ENCODE peak calls at places on chromosomes 11 and 22, in four cellular contexts. Y, R, W and U are unnamed samples.

GRCh38 chr11:3913921-3914320 is 58.5 kb downstream of the STIM1 start:
- DNase-seq in R (no peak), Y (no peak), W (no peak), U (no peak)

GRCh38 chr11:14369598-14369997 is 10.6 kb upstream of the RRAS2 start:
- DNase-seq in W (peak), R (no peak), Y (no peak), U (peak)

GRCh38 chr22:50532353-50532700 is 2.5 kb upstream of the TYMP start:
- DNase-seq in W (no peak), Y (no peak), R (no peak), U (no peak)

GRCh38 chr11:288328-289144 is at the start of gene PGGHG:
- DNase-seq in R (peak), Y (no peak), W (peak), U (no peak)

GRCh38 chr11:65700377-65700776 is 11.7 kb upstream of the KAT5 start:
- DNase-seq in W (no peak), R (no peak), Y (no peak), U (no peak)

GRCh38 chr11:17314232-17314547 is 37.4 kb upstream of the NCR3LG1 start:
- DNase-seq in W (no peak), R (no peak), Y (peak), U (no peak)

GRCh38 chr11:94815705-94816344 is 47.7 kb downstream of the AMOTL1 start:
- DNase-seq in W (no peak), Y (no peak), R (no peak), U (peak)

GRCh38 chr11:46392421-46393230 is 1.1 kb upstream of the CHRM4 start:
- DNase-seq in W (peak), R (peak), Y (peak), U (peak)

GRCh38 chr11:861105-861479 is 18.4 kb downstream of the TSPAN4 start:
- DNase-seq in Y (no peak), W (no peak), R (no peak), U (no peak)

GRCh38 chr11:57453543-57454177 is 6.7 kb upstream of the RTN4RL2 start:
- DNase-seq in W (no peak), R (no peak), Y (no peak), U (no peak)

GRCh38 chr11:46886211-46886610 is 32.1 kb downstream of the LRP4 start:
- DNase-seq in Y (no peak), W (no peak), R (no peak), U (no peak)

GRCh38 chr11:96254854-96255253 is 88.1 kb downstream of the MAML2 start:
- DNase-seq in W (no peak), R (no peak), Y (no peak), U (no peak)

GRCh38 chr11:65502852-65503603 is 4.2 kb downstream of the MALAT1 start:
- DNase-seq in R (no peak), Y (peak), W (no peak), U (peak)

GRCh38 chr22:41560095-41560487 is 719 bp upstream of the CSDC2 start:
- DNase-seq in W (no peak), R (no peak), Y (no peak), U (no peak)

GRCh38 chr22:45208993-45209838 is 31.5 kb downstream of the KIAA0930 start:
- DNase-seq in R (peak), W (peak), Y (peak), U (peak)

GRCh38 chr11:789951-790350 is at the start of gene CEND1:
- DNase-seq in W (peak), Y (peak), R (no peak), U (no peak)

GRCh38 chr22:41800348-41801146 is at the start of gene CCDC134:
- DNase-seq in R (peak), Y (peak), W (peak), U (peak)

GRCh38 chr11:43922974-43923326 is 19.5 kb upstream of the C11orf96 start:
- DNase-seq in Y (no peak), W (no peak), R (no peak), U (no peak)

GRCh38 chr22:32665676-32666075 is 135.8 kb upstream of the TIMP3 start:
- DNase-seq in Y (peak), R (no peak), W (no peak), U (no peak)

GRCh38 chr11:13031349-13031748 is 22.2 kb downstream of the RASSF10 start:
- DNase-seq in Y (no peak), R (no peak), W (no peak), U (no peak)

GRCh38 chr11:35303596-35304392 is 115.6 kb downstream of the SLC1A2 start:
- DNase-seq in R (no peak), Y (peak), W (no peak), U (no peak)

GRCh38 chr11:129315781-129316579 is 59.7 kb upstream of the BARX2 start:
- DNase-seq in W (peak), Y (no peak), R (peak), U (peak)

GRCh38 chr11:5700422-5701064 is 11.0 kb downstream of the TRIM22 start:
- DNase-seq in Y (no peak), W (no peak), R (no peak), U (no peak)

GRCh38 chr22:50224071-50224470 is 20.8 kb downstream of the TUBGCP6 start:
- DNase-seq in W (no peak), R (no peak), Y (no peak), U (no peak)

GRCh38 chr11:77087723-77088225 is 14.9 kb upstream of the OMP start:
- DNase-seq in Y (no peak), W (no peak), R (no peak), U (no peak)

GRCh38 chr11:57345555-57346151 is 7.5 kb downstream of the P2RX3 start:
- DNase-seq in R (peak), Y (peak), W (peak), U (peak)

GRCh38 chr11:130427581-130428211 is 713 bp downstream of the ADAMTS8 start:
- DNase-seq in W (peak), Y (no peak), R (peak), U (peak)

GRCh38 chr22:26466196-26466595 is 17.4 kb downstream of the HPS4 start:
- DNase-seq in Y (no peak), W (no peak), R (no peak), U (no peak)
- H3K56ac ChIP-seq in Y (no peak), W (no peak), R (no peak), U (no peak)

DNA sequence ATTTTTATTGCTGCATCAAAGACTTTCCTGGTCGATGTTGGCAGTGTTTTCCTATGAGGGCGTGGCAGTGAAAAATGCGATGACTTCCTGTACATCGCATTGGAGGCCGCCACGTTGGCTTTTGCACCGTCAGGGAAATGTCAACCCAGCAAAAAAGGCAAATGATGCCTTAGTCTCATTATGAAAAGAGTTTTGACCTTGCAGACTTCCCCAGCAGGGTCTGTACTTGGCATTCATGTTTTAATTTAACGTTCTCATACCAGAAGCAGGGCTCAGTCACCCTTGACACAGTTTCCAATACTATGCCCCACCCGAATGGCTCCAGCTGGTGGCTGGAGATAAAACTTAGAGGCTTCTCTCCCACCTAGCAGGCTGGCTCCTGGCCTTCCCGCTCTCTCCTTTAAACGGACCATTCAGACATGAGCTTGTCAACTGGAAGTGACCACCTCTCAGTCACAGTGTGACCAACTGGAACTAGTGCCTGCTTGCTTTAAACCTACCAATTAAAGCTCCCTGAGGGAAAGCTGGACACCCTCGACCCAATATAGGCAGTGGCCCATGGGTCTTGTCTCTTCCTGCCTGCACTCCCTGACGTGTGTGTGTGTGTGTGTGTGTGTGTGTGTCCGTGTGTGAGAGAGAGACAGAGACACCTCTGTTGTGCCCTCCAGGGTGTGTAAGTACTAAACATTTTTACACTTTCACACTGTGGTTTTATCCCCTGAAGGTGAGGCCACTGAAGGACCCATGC is 8.7 kb upstream of the GDPD5 start:
- DNase-seq in W (no peak), R (no peak), Y (no peak), U (no peak)
- H3K4me2 ChIP-seq in W (no peak), R (no peak), Y (no peak), U (no peak)

GRCh38 chr11:114179234-114179941 is 116.8 kb upstream of the NNMT start:
- DNase-seq in Y (no peak), R (no peak), W (no peak), U (no peak)
- H2BK15ac ChIP-seq in Y (no peak), R (no peak), W (no peak), U (no peak)

GRCh38 chr11:86804871-86805415 is 4.6 kb downstream of the PRSS23 start:
- DNase-seq in R (no peak), Y (no peak), W (no peak), U (no peak)
- H3K56ac ChIP-seq in R (no peak), Y (no peak), W (no peak), U (no peak)

GRCh38 chr11:48108231-48109045 is 108.2 kb upstream of the OR4B1 start:
- DNase-seq in W (peak), R (no peak), Y (no peak), U (no peak)

GRCh38 chr11:48107188-48107704 is 109.4 kb upstream of the OR4B1 start:
- DNase-seq in R (no peak), W (no peak), Y (peak), U (no peak)

GRCh38 chr11:48111941-48112340 is 104.7 kb upstream of the OR4B1 start:
- DNase-seq in R (no peak), Y (no peak), W (peak), U (no peak)

GRCh38 chr11:48109046-48109666 is 107.5 kb upstream of the OR4B1 start:
- DNase-seq in Y (peak), R (no peak), W (peak), U (peak)

DNA sequence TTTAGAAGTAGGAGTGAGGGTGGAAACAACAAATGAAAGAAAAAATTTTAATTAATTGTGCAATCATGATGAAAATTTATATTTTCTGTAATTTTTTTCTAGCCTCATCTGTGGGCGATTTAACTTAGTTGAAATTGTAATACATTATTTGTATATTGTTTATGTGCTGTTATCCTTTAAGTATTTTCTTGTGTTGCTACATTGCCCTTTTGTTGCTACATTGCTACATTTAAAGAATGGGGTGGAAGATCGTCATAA is 106.2 kb upstream of the OR4B1 start:
- DNase-seq in R (no peak), Y (no peak), W (no peak), U (no peak)
- H3K4me2 ChIP-seq in R (no peak), Y (no peak), W (no peak), U (no peak)

DNA sequence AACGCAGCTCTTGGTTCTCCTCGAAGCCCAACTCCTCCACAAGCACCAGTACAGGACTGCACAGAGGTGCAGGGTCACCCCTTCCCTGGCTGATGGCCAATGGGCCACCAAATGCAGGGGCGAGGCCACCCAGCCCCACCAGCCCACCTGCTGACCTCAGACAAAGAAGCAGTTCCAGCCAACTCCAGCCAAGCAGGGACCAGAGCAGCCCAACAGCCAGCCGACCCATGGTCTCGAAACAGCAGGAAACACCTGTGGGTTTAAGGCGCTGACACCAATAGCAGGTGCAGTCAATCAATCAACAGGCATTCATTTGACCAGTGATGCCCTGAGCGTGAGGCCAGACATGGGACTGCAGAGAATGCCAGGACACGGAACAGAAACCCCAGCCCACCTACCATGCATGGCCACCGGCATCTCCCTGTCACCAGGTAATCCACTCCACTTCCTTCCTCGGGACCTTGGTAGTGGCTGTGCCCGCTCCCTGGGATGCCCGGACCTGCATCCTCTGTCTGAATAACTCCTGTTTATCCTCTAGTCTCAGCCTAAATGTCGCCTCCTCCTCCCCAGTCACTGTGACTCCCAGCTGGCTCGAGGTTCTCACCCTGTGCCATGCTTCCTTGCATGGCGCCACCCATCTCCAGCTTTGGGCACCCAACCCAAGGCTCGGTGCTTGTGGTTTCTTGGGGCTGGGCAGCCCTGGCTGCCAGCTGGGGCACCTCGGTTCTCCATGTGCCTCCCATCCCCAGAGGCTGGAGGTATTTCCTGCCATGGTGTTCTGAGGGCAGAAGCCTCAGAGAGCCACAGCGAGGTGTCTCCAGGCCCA is 1475.4 kb downstream of the BRD1 start:
- DNase-seq in W (no peak), Y (no peak), R (no peak), U (no peak)
- H2BK15ac ChIP-seq in W (no peak), Y (no peak), R (no peak), U (no peak)

GRCh38 chr11:132898021-132898420 is 634.3 kb downstream of the OPCML start:
- DNase-seq in W (no peak), R (no peak), Y (peak), U (no peak)
- H3K56ac ChIP-seq in W (no peak), R (no peak), Y (no peak), U (no peak)

GRCh38 chr11:61795459-61795858 is 2.7 kb downstream of the FEN1 start:
- DNase-seq in Y (no peak), R (no peak), W (no peak), U (no peak)
- H3K4me2 ChIP-seq in Y (no peak), R (no peak), W (no peak), U (no peak)